ENCODE peak calls at places on chromosomes 7 and 10, in four cellular contexts. T is H1, A is neuronal stem cell, J is mesenchymal stem cell. L is an unnamed sample.

GRCh38 chr10:124744047-124744687 is at the start of gene FAM53B:
- DNase-seq in T (no peak), A (peak; percentile 74), J (peak; percentile 82), L (peak; percentile 77)

GRCh38 chr10:126448091-126448490 is 59.8 kb upstream of the ADAM12 start:
- DNase-seq in A (no peak), J (no peak), T (no peak), L (no peak)

GRCh38 chr10:59536151-59536550 is 173.5 kb downstream of the SLC16A9 start:
- DNase-seq in A (no peak), T (no peak), J (peak; percentile 94), L (no peak)

GRCh38 chr10:106348933-106349332 is 815.6 kb downstream of the SORCS1 start:
- DNase-seq in J (no peak), A (no peak), T (no peak), L (no peak)

GRCh38 chr10:15642095-15642494 is 77.6 kb downstream of the ITGA8 start:
- DNase-seq in T (no peak), A (no peak), J (peak; percentile 17), L (no peak)

GRCh38 chr7:25093268-25093802 is 31.7 kb downstream of the CYCS start:
- DNase-seq in T (no peak), J (peak; percentile 76), A (peak; percentile 57), L (peak; percentile 85)

GRCh38 chr10:16835223-16835622 is 18.0 kb upstream of the RSU1 start:
- DNase-seq in A (no peak), J (no peak), T (no peak), L (no peak)

GRCh38 chr7:151167197-151167911 is at the start of gene GBX1:
- DNase-seq in T (no peak), J (no peak), A (peak; percentile 29), L (peak; percentile 59)

GRCh38 chr10:76177945-76178344 is 746.5 kb downstream of the LRMDA start:
- DNase-seq in T (no peak), J (no peak), A (no peak), L (no peak)

GRCh38 chr7:95906871-95907270 is 134.5 kb downstream of the DYNC1I1 start:
- DNase-seq in J (no peak), T (no peak), A (no peak), L (no peak)

GRCh38 chr10:28243923-28244322 is 58.9 kb downstream of the MPP7 start:
- DNase-seq in T (no peak), A (no peak), J (no peak), L (no peak)

GRCh38 chr7:111527545-111527944 is 34.7 kb downstream of the IMMP2L start:
- DNase-seq in A (no peak), J (no peak), T (no peak), L (no peak)

GRCh38 chr10:79331709-79332108 is 15.6 kb upstream of the PPIF start:
- DNase-seq in T (no peak), A (no peak), J (peak; percentile 94), L (no peak)

GRCh38 chr10:84523509-84523908 is 195.1 kb downstream of the CCSER2 start:
- DNase-seq in J (no peak), T (no peak), A (no peak), L (no peak)

GRCh38 chr10:71383972-71384687 is 12.6 kb upstream of the CDH23 start:
- DNase-seq in A (peak; percentile 75), J (peak; percentile 44), T (peak; percentile 58), L (peak; percentile 85)

GRCh38 chr7:26694156-26694555 is 170.2 kb downstream of the SKAP2 start:
- DNase-seq in J (no peak), T (no peak), A (no peak), L (no peak)

GRCh38 chr10:91185239-91185875 is 35.1 kb upstream of the PCGF5 start:
- DNase-seq in J (peak; percentile 80), A (no peak), T (no peak), L (no peak)

GRCh38 chr10:48400129-48400849 is 93.8 kb downstream of the MAPK8 start:
- DNase-seq in J (peak; percentile 45), T (no peak), A (no peak), L (no peak)

GRCh38 chr10:67385089-67385488 is 310.9 kb downstream of the CTNNA3 start:
- DNase-seq in A (no peak), T (no peak), J (no peak), L (no peak)

GRCh38 chr7:44333971-44334733 is 8.8 kb upstream of the CAMK2B start:
- DNase-seq in J (no peak), A (no peak), T (no peak), L (no peak)

GRCh38 chr7:38374507-38374906 is 101.1 kb upstream of the TARP start:
- DNase-seq in T (no peak), J (peak; percentile 38), A (no peak), L (no peak)

GRCh38 chr10:129963831-129964501 is at the start of gene EBF3:
- DNase-seq in A (peak; percentile 91), T (no peak), J (peak; percentile 78), L (peak; percentile 86)

GRCh38 chr7:151518105-151518780 is 1.5 kb downstream of the RHEB start:
- DNase-seq in J (peak; percentile 56), T (no peak), A (no peak), L (no peak)

GRCh38 chr7:46685051-46685450 is 764.0 kb upstream of the IGFBP3 start:
- DNase-seq in T (no peak), J (no peak), A (no peak), L (no peak)

GRCh38 chr7:81492240-81492639 is 277.6 kb downstream of the HGF start:
- DNase-seq in A (no peak), J (no peak), T (no peak), L (no peak)

GRCh38 chr7:51645298-51645697 is 328.7 kb upstream of the COBL start:
- DNase-seq in A (peak; percentile 20), J (no peak), T (peak; percentile 23), L (no peak)

GRCh38 chr10:6493521-6494451 is 86.3 kb downstream of the PRKCQ start:
- DNase-seq in J (no peak), T (no peak), A (no peak), L (no peak)

GRCh38 chr10:49667991-49668390 is 11.5 kb upstream of the C10orf53 start:
- DNase-seq in A (no peak), T (no peak), J (no peak), L (no peak)

GRCh38 chr10:47218803-47219202 is 81.2 kb upstream of the GDF10 start:
- DNase-seq in T (no peak), A (no peak), J (no peak), L (peak; percentile 14)

GRCh38 chr10:44921506-44921905 is 10.4 kb downstream of the TMEM72 start:
- DNase-seq in A (no peak), T (no peak), J (no peak), L (no peak)

GRCh38 chr7:71824356-71824755 is 587.8 kb downstream of the CALN1 start:
- DNase-seq in T (no peak), J (no peak), A (no peak), L (peak; percentile 33)

GRCh38 chr10:76160758-76161555 is 729.5 kb downstream of the LRMDA start:
- DNase-seq in J (peak; percentile 38), A (no peak), T (no peak), L (no peak)

GRCh38 chr10:6722616-6723004 is 142.5 kb upstream of the PRKCQ start:
- DNase-seq in J (peak; percentile 57), T (no peak), A (no peak), L (no peak)

GRCh38 chr7:50112250-50112649 is 19.2 kb upstream of the ZPBP start:
- DNase-seq in A (no peak), J (no peak), T (no peak), L (no peak)

GRCh38 chr7:33742521-33742920 is 162.8 kb upstream of the BMPER start:
- DNase-seq in T (no peak), A (no peak), J (no peak), L (no peak)

GRCh38 chr10:44908936-44909335 is 2.2 kb upstream of the TMEM72 start:
- DNase-seq in A (no peak), T (no peak), J (no peak), L (no peak)

GRCh38 chr7:134690016-134690415 is 43.4 kb downstream of the BPGM start:
- DNase-seq in A (no peak), J (peak; percentile 78), T (no peak), L (no peak)

GRCh38 chr7:134691820-134692705 is 45.4 kb downstream of the BPGM start:
- DNase-seq in T (no peak), A (no peak), J (no peak), L (no peak)

GRCh38 chr7:134693256-134693655 is 46.6 kb downstream of the BPGM start:
- DNase-seq in J (peak; percentile 78), A (no peak), T (no peak), L (no peak)

GRCh38 chr7:134694299-134694698 is 47.6 kb downstream of the BPGM start:
- DNase-seq in A (no peak), J (no peak), T (no peak), L (peak; percentile 75)

DNA sequence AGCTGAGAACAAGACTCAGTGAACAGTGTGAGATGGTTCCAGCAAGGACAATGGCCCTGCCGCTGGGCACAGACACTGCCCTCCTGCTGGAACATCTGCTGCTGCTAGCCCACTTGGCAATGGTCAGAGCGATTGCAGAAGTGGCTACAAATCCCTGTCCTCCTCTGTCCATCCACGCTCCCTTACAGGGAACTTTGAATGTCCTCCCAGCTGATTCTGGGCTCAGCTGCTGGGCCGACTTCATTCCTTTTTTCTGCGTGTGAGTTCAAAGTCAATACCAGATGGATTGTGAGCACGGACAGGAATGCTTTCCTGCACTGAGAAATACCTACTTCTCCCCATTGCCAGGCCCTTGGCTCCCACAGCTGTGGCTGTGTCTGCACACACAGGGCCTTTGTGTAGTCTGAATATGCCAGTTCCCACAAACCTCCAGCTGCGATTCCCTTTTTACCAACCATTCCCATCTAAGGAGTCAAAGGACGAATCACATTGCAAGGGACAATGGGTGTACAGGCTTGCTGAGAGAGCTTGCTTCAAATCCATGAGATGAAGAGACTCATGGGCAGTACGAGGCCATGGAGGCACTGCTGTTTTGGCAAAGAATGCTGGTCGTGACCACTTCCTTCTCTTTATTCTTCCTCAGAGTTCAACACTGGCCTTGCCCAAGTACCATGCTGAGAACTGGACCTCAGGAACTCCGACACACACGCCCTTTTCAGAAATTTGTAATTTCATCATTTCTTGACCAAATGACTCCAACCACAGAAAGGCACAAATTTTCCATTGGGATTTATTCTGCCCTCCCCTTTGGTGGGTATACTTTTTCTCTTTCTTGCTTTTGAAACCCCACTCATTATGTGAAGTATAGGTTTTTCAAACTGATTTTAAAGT is 44.2 kb downstream of the BPGM start:
- DNase-seq in J (no peak), A (no peak), T (no peak), L (no peak)
- H3K4ac ChIP-seq in J (peak overlapping the region; percentile 92), A (no peak overlapping the region), T (no peak overlapping the region), L (no peak overlapping the region)

DNA sequence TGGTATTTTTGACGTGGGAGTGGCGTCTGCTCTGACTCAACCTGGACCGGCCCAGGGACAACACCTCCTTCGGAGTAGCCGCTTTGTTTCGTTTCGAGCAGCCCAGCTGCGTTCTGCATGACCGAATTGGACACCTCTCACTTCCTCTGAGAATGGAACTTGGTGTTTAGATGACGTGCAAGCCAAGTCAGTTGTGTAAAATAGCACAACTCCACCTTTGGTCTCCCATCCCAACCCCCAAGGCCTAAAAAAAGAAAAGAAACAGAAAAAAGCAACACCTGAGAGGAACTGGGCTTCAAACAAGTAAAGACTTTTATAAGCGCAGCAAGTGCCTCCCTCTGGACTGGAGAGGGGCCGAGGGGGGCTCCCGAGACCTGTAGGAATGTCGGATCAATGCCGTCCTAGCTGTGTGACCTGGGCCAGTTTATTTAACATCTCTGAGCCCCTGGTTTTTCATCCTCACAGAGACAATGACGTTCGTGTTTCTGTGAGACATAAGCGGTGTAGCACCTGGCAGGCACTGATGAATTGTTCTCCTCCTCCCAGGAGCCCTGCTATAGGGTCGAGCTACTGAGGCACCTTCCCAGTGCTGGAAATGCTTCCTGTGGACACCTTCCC is 52.0 kb upstream of the SMNDC1 start:
- DNase-seq in J (peak; percentile 87), T (no peak), A (no peak), L (no peak)
- H3K14ac ChIP-seq in J (no peak overlapping the region), T (no peak overlapping the region), A (no peak overlapping the region), L (no peak overlapping the region)

GRCh38 chr7:41323811-41324210 is 379.1 kb downstream of the INHBA start:
- DNase-seq in T (no peak), J (no peak), A (no peak), L (no peak)
- H2BK12ac ChIP-seq in T (no peak overlapping the region), J (no peak overlapping the region), A (no peak overlapping the region), L (no peak overlapping the region)

GRCh38 chr10:62637249-62638061 is 167.1 kb upstream of the ADO start:
- DNase-seq in A (no peak), J (peak; percentile 27), T (no peak), L (no peak)
- H3K4ac ChIP-seq in A (no peak overlapping the region), J (no peak overlapping the region), T (no peak overlapping the region), L (no peak overlapping the region)